ENCODE peak calls at places on chromosomes 1 and 21, in seven cellular contexts. R is fibroblast of villous mesenchyme, Y is GM13976, Z is AG04450, M is Peyer's patch, L is heart right ventricle, E is cardiac muscle cell. S is an unnamed sample.

GRCh38 chr1:180243517-180244221 is 13.6 kb downstream of the LHX4 start:
- DNase-seq in M (peak; percentile 7), E (no peak), Z (no peak), L (no peak), R (no peak), Y (no peak), S (no peak)

GRCh38 chr1:8185400-8185799 is 132.5 kb upstream of the SLC45A1 start:
- DNase-seq in L (no peak), R (no peak), E (no peak), Z (no peak), M (no peak), Y (no peak), S (no peak)

GRCh38 chr1:214831956-214832355 is 229.0 kb downstream of the CENPF start:
- DNase-seq in R (no peak), Y (no peak), E (no peak), L (no peak), Z (no peak), M (no peak), S (no peak)

GRCh38 chr1:5938068-5938740 is 54.0 kb downstream of the NPHP4 start:
- DNase-seq in M (no peak), Y (no peak), R (peak; percentile 23), Z (peak; percentile 27), L (no peak), E (no peak), S (no peak)

GRCh38 chr1:176374967-176375569 is 87.9 kb upstream of the PAPPA2 start:
- DNase-seq in R (peak; percentile 64), L (peak; percentile 66), Z (peak; percentile 23), M (peak; percentile 64), Y (peak; percentile 40), E (peak; percentile 87), S (peak; percentile 36)

GRCh38 chr1:182761396-182762395 is 27.9 kb upstream of the NPL start:
- DNase-seq in E (no peak), Z (no peak), Y (no peak), M (no peak), L (no peak), R (peak; percentile 24), S (no peak)

GRCh38 chr1:111739984-111740765 is 980 bp upstream of the INKA2 start:
- DNase-seq in L (peak; percentile 83), Y (peak; percentile 43), R (peak; percentile 74), Z (no peak), E (peak; percentile 87), M (peak; percentile 65), S (peak; percentile 26)

GRCh38 chr1:62924983-62925790 is 141.3 kb downstream of the ATG4C start:
- DNase-seq in E (no peak), L (no peak), Z (no peak), M (no peak), Y (no peak), R (no peak), S (no peak)

GRCh38 chr1:26910343-26911160 is 3.2 kb downstream of the NR0B2 start:
- DNase-seq in Z (no peak), R (no peak), M (no peak), Y (no peak), L (no peak), E (no peak), S (no peak)

GRCh38 chr1:244896550-244896949 is 32.2 kb upstream of the HNRNPU start:
- DNase-seq in E (no peak), L (no peak), R (peak; percentile 88), M (no peak), Z (peak; percentile 54), Y (no peak), S (no peak)

GRCh38 chr1:59214764-59215208 is 82.1 kb upstream of the FGGY start:
- DNase-seq in L (no peak), Z (peak; percentile 50), M (no peak), Y (no peak), R (peak; percentile 24), E (no peak), S (no peak)

GRCh38 chr21:45306453-45306831 is 18.7 kb upstream of the POFUT2 start:
- DNase-seq in E (no peak), L (peak; percentile 17), R (no peak), Y (no peak), M (no peak), Z (no peak), S (no peak)

GRCh38 chr21:45308211-45309068 is 20.7 kb upstream of the POFUT2 start:
- DNase-seq in L (peak; percentile 32), E (no peak), Z (peak; percentile 71), M (peak; percentile 51), Y (no peak), R (peak; percentile 98), S (no peak)

GRCh38 chr21:45305831-45306230 is 18.1 kb upstream of the POFUT2 start:
- DNase-seq in Z (no peak), L (no peak), R (no peak), M (peak; percentile 7), E (no peak), Y (no peak), S (no peak)

GRCh38 chr21:45304945-45305344 is 17.2 kb upstream of the POFUT2 start:
- DNase-seq in M (peak; percentile 35), L (peak; percentile 9), E (no peak), Z (no peak), Y (no peak), R (no peak), S (peak; percentile 88)

DNA sequence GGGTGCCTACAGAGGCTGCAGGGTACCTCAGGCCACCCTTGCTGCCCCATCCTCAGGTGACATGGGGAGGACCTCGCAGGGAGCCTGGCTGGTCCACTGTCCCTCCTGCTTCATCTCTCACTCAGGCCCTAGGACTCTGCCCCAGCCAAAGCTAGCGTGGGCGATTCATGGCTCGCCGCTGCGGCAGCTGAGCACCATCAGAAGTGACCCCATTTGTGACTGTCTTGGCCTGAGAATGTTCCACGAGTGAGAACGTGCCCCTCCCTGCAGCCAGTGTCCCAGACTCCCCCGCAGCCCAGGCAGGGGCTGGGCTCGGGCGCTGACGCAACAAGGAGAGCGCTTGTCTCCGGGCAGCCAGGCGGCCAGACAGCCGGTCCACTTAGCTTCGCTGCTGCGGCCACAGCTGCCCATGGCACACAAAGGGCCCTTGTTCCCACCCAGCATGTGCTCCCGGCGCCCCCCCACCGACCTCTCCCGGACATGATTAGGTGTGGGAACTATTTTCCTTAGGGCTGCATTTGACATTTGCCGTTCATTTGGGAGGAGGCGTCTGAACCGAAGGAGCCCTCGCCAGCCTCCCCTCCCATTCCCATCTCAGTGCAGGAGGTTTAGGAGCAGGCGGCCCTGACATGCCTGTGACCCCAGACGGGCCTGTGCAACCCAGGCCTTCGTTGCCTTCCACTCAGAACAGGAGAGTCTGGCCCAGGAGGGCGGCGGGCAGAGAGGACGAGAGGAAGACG is 19.3 kb upstream of the POFUT2 start:
- DNase-seq in E (no peak), Z (peak; percentile 62), M (peak; percentile 57), Y (no peak), R (peak; percentile 96), L (peak; percentile 83), S (peak; percentile 89)
- TF ChIP-seq CTCF in E (no peak), Z (no peak), M (no peak), Y (no peak), R (no peak), L (no peak), S (no peak)

GRCh38 chr1:17845583-17845982 is 90.5 kb downstream of the ACTL8 start:
- DNase-seq in Y (no peak), L (no peak), R (no peak), M (no peak), E (no peak), Z (no peak), S (no peak)

GRCh38 chr1:17852383-17852782 is 97.2 kb downstream of the ACTL8 start:
- DNase-seq in M (no peak), Z (no peak), Y (no peak), R (no peak), E (no peak), L (no peak), S (no peak)

GRCh38 chr1:17851075-17851474 is 95.9 kb downstream of the ACTL8 start:
- DNase-seq in L (no peak), R (no peak), Y (no peak), E (no peak), M (no peak), Z (no peak), S (no peak)

GRCh38 chr1:17853241-17853640 is 98.1 kb downstream of the ACTL8 start:
- DNase-seq in R (no peak), Y (no peak), E (no peak), Z (no peak), L (no peak), M (no peak), S (no peak)

GRCh38 chr1:17849216-17849615 is 94.1 kb downstream of the ACTL8 start:
- DNase-seq in E (no peak), L (no peak), Y (no peak), Z (no peak), M (no peak), R (no peak), S (no peak)
- TF ChIP-seq CTCF in E (peak; percentile 44), L (peak; percentile 19), Y (no peak), Z (peak; percentile 67), M (no peak), R (peak; percentile 39), S (peak; percentile 45)

GRCh38 chr1:54715493-54716298 is at the start of gene TTC4:
- DNase-seq in M (peak; percentile 90), L (peak; percentile 86), E (peak; percentile 91), R (peak; percentile 71), Z (peak; percentile 20), Y (peak; percentile 96), S (peak; percentile 34)
- TF ChIP-seq CTCF in M (no peak), L (peak; percentile 17), E (peak; percentile 16), R (peak; percentile 4), Z (no peak), Y (no peak), S (no peak)

GRCh38 chr1:28326980-28327379 is 1.9 kb upstream of the MED18 start:
- DNase-seq in Y (no peak), L (no peak), Z (no peak), E (no peak), M (no peak), R (no peak), S (no peak)

GRCh38 chr1:28326505-28326904 is 2.3 kb upstream of the MED18 start:
- DNase-seq in M (no peak), Z (no peak), R (no peak), L (no peak), Y (no peak), E (no peak), S (no peak)

GRCh38 chr1:28323720-28324119 is 5.1 kb upstream of the MED18 start:
- DNase-seq in E (no peak), Y (no peak), M (no peak), L (no peak), R (no peak), Z (no peak), S (no peak)

GRCh38 chr1:28328228-28328648 is 602 bp upstream of the MED18 start:
- DNase-seq in L (peak; percentile 14), M (no peak), E (no peak), Y (no peak), R (no peak), Z (no peak), S (no peak)

DNA sequence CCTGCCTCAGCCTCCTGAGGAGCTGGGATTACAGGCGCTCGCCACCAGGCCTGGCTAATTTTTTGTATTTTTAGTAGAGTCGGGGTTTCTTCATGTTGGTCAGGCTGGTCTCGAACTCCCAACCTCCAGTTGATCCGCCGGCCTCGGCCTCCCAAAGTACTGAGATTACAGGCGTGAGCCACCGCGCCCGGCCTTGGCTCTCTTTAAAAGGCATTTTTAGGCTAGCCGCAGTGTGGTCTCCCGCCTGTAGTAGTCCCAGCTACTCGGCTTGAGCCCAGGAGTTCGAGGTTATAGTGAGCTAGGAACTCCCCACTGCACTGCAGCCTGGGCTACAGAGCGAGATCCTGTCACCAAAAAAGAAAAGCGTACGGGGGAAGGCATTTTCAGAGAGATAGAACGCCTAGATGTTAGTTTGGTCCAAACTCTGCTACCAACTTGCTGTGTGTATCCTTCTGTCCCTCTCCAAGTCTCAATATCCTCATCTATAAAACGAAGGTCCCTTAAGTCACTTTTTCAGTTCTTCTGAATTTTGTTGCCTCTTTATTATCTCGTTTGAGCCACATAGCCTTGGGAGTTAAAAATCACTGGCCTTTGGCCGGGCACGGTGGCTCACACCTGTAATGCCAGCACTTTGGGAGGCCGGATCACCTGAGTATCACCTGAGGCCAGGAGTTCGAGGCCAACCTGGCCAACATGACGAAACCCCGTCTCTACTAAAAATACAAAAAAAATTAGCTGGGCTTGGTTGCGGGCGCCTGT is 734 bp downstream of the MED18 start:
- DNase-seq in L (peak; percentile 14), M (peak; percentile 58), E (peak; percentile 14), R (peak; percentile 27), Y (no peak), Z (no peak), S (no peak)
- TF ChIP-seq CTCF in L (no peak), M (no peak), E (no peak), R (peak; percentile 7), Y (no peak), Z (peak; percentile 13), S (peak; percentile 8)

S was measured in retinal pigment epithelial cell.